ENCODE peak calls at places on chromosomes 5 and 9, in seven cellular contexts. X, E, Y, P, D, V and R are unnamed samples.

GRCh38 chr9:107504585-107505455 is 15.3 kb upstream of the KLF4 start:
- DNase-seq in D (no peak), V (no peak), P (no peak), Y (no peak), X (no peak), E (no peak), R (peak)

GRCh38 chr9:133144142-133144886 is 19.4 kb downstream of the GBGT1 start:
- DNase-seq in X (peak), V (peak), E (peak), P (peak), D (peak), Y (peak), R (no peak)

GRCh38 chr5:40601198-40601868 is 78.4 kb upstream of the PTGER4 start:
- DNase-seq in D (no peak), E (no peak), Y (no peak), P (no peak), V (no peak), X (no peak), R (no peak)

GRCh38 chr5:3365501-3366215 is 230.0 kb upstream of the IRX1 start:
- DNase-seq in X (no peak), V (no peak), E (peak), P (no peak), Y (no peak), D (no peak), R (no peak)

GRCh38 chr9:131289301-131290038 is at the start of gene PLPP7:
- DNase-seq in Y (no peak), X (peak), D (peak), V (no peak), P (no peak), E (peak), R (peak)

GRCh38 chr5:50667653-50668403 is 1.4 kb downstream of the PARP8 start:
- DNase-seq in V (peak), P (peak), E (peak), Y (no peak), D (peak), X (peak), R (no peak)

GRCh38 chr5:72658767-72659540 is 151.7 kb upstream of the ZNF366 start:
- DNase-seq in D (no peak), E (no peak), P (no peak), X (no peak), V (no peak), Y (no peak), R (no peak)

GRCh38 chr5:111929892-111930291 is 172.9 kb upstream of the NREP start:
- DNase-seq in Y (no peak), P (no peak), V (no peak), E (no peak), D (no peak), X (no peak), R (peak)

GRCh38 chr5:33482335-33482734 is 41.6 kb downstream of the TARS1 start:
- DNase-seq in X (no peak), E (peak), V (no peak), P (no peak), D (no peak), Y (no peak), R (no peak)

GRCh38 chr5:180154821-180155220 is 54.2 kb downstream of the RASGEF1C start:
- DNase-seq in X (no peak), E (no peak), V (no peak), Y (no peak), D (no peak), P (no peak), R (no peak)

GRCh38 chr9:7549261-7549660 is 250.3 kb downstream of the DMAC1 start:
- DNase-seq in E (peak), V (no peak), Y (no peak), X (no peak), P (no peak), D (peak), R (no peak)

GRCh38 chr5:67842806-67843205 is 372.8 kb upstream of the PIK3R1 start:
- DNase-seq in D (no peak), X (no peak), V (no peak), E (peak), P (no peak), Y (no peak), R (peak)

GRCh38 chr5:150517272-150518152 is 9.6 kb downstream of the NDST1 start:
- DNase-seq in V (peak), E (no peak), Y (no peak), D (no peak), X (no peak), P (peak), R (peak)